ENCODE peak calls at places on chromosome 14, in six cellular contexts. V, F, P, H, Z and D are unnamed samples.

GRCh38 chr14:23617539-23617938 is 18.6 kb upstream of the DHRS2 start:
- DNase-seq in F (no peak), V (no peak), H (no peak), P (no peak), Z (no peak), D (peak)

GRCh38 chr14:67359319-67359774 is 257 bp downstream of the ATP6V1D start:
- DNase-seq in H (peak), F (no peak), P (no peak), Z (peak), V (no peak), D (peak)

GRCh38 chr14:33529773-33530172 is 421.1 kb downstream of the EGLN3 start:
- DNase-seq in V (no peak), F (no peak), H (no peak), P (no peak), Z (no peak), D (no peak)

GRCh38 chr14:64549805-64550538 is at the start of gene PPP1R36:
- DNase-seq in V (no peak), P (peak), H (no peak), F (peak), Z (no peak), D (no peak)

GRCh38 chr14:99327458-99328250 is 55.7 kb upstream of the BCL11B start:
- DNase-seq in F (no peak), Z (no peak), P (no peak), H (peak), V (no peak), D (peak)

GRCh38 chr14:34951286-34951685 is 31.5 kb upstream of the SRP54 start:
- DNase-seq in P (no peak), V (peak), H (no peak), F (no peak), Z (no peak), D (no peak)

GRCh38 chr14:32329146-32329545 is at the start of gene AKAP6:
- DNase-seq in Z (no peak), V (no peak), F (no peak), P (no peak), H (no peak), D (no peak)

GRCh38 chr14:76826122-76826521 is at the start of gene LRRC74A:
- DNase-seq in H (no peak), Z (no peak), P (no peak), F (no peak), V (no peak), D (no peak)

GRCh38 chr14:23306412-23307145 is at the start of gene BCL2L2:
- DNase-seq in P (peak), F (peak), H (peak), Z (peak), V (peak), D (peak)